ENCODE peak calls at places on chromosomes 11 and 22, in six cellular contexts. L, F, X, O, U and N are unnamed samples.

GRCh38 chr11:34977039-34977906 is 60.9 kb downstream of the PDHX start:
- DNase-seq in L (peak; percentile 88), F (no peak), X (peak; percentile 69), O (no peak), U (no peak), N (no peak)

GRCh38 chr11:34840736-34841386 is 75.3 kb downstream of the APIP start:
- DNase-seq in L (peak; percentile 36), F (peak; percentile 49), X (peak; percentile 28), O (peak; percentile 57), U (no peak), N (no peak)

GRCh38 chr11:133163463-133164419 is 368.6 kb downstream of the OPCML start:
- DNase-seq in L (no peak), F (peak; percentile 64), X (peak; percentile 36), O (peak; percentile 24), U (no peak), N (peak; percentile 22)

GRCh38 chr11:21761000-21761399 is 431.9 kb upstream of the ANO5 start:
- DNase-seq in L (no peak), F (no peak), X (no peak), O (no peak), U (no peak), N (no peak)

GRCh38 chr22:33819743-33820142 is 100.5 kb downstream of the LARGE1 start:
- DNase-seq in L (no peak), F (no peak), X (no peak), O (no peak), U (no peak), N (no peak)

GRCh38 chr11:26331911-26332571 is at the start of gene ANO3:
- DNase-seq in L (peak; percentile 66), F (peak; percentile 67), X (peak; percentile 82), O (peak; percentile 31), U (peak; percentile 47), N (peak; percentile 85)

GRCh38 chr22:39966522-39966921 is 6.3 kb downstream of the TMA7B start:
- DNase-seq in L (no peak), F (no peak), X (no peak), O (peak; percentile 26), U (no peak), N (no peak)

GRCh38 chr22:40838486-40838885 is 18.0 kb downstream of the ST13 start:
- DNase-seq in L (no peak), F (no peak), X (no peak), O (no peak), U (no peak), N (no peak)

GRCh38 chr22:46668116-46668515 is 47.9 kb downstream of the GRAMD4 start:
- DNase-seq in L (peak; percentile 18), F (no peak), X (no peak), O (no peak), U (no peak), N (no peak)

GRCh38 chr11:92826597-92826996 is 142.9 kb upstream of the MTNR1B start:
- DNase-seq in L (no peak), F (no peak), X (no peak), O (no peak), U (no peak), N (no peak)

GRCh38 chr22:42655693-42656092 is 6.5 kb upstream of the CYB5R3 start:
- DNase-seq in L (no peak), F (peak; percentile 68), X (no peak), O (no peak), U (no peak), N (no peak)

GRCh38 chr11:125494601-125494986 is 1.5 kb downstream of the FEZ1 start:
- DNase-seq in L (no peak), F (no peak), X (no peak), O (no peak), U (no peak), N (no peak)

GRCh38 chr22:38951734-38952133 is 5.7 kb upstream of the APOBEC3A start:
- DNase-seq in L (no peak), F (no peak), X (no peak), O (no peak), U (no peak), N (no peak)

GRCh38 chr11:73942030-73942429 is 8.8 kb upstream of the DNAJB13 start:
- DNase-seq in L (no peak), F (no peak), X (no peak), O (no peak), U (no peak), N (no peak)

GRCh38 chr11:8564526-8564925 is 29.5 kb downstream of the STK33 start:
- DNase-seq in L (no peak), F (no peak), X (no peak), O (no peak), U (no peak), N (no peak)

GRCh38 chr22:23556026-23556620 is 24.0 kb downstream of the IGLL1 start:
- DNase-seq in L (no peak), F (peak; percentile 16), X (no peak), O (no peak), U (no peak), N (no peak)

GRCh38 chr22:50061824-50062355 is 3.8 kb upstream of the TTLL8 start:
- DNase-seq in L (no peak), F (no peak), X (no peak), O (no peak), U (no peak), N (no peak)

GRCh38 chr11:8963569-8964323 is 496 bp downstream of the TMEM9B start:
- DNase-seq in L (peak; percentile 71), F (peak; percentile 86), X (peak; percentile 63), O (peak; percentile 90), U (no peak), N (peak; percentile 78)

GRCh38 chr22:26708256-26709009 is 51.0 kb downstream of the MIAT start:
- DNase-seq in L (peak; percentile 58), F (peak; percentile 57), X (no peak), O (no peak), U (no peak), N (no peak)

GRCh38 chr11:127226959-127227358 is 226.4 kb upstream of the KIRREL3 start:
- DNase-seq in L (no peak), F (no peak), X (no peak), O (no peak), U (no peak), N (no peak)

GRCh38 chr11:130070829-130071205 is 1.1 kb downstream of the APLP2 start:
- DNase-seq in L (peak; percentile 24), F (no peak), X (peak; percentile 34), O (peak; percentile 39), U (no peak), N (no peak)

GRCh38 chr11:11239959-11240358 is 113.1 kb downstream of the CSNK2A3 start:
- DNase-seq in L (no peak), F (no peak), X (no peak), O (no peak), U (no peak), N (no peak)